ENCODE peak calls at places on chromosomes 1 and 21, in nine cellular contexts. K is ovary, S is pancreas, O is mammary epithelial cell, C is cardiac muscle cell, E is transverse colon, R is fibroblast of lung, W is endodermal cell, P is heart left ventricle. L is an unnamed sample. For H3K4me1 and H3K27me3, the result is how much of the 10 kb centered on the place peaks cover.

GRCh38 chr1:176546825-176547224 is 83.8 kb downstream of the PAPPA2 start:
- DNase-seq in K (no peak), S (no peak), O (no peak), C (no peak), E (no peak), R (no peak), W (no peak), P (no peak), L (no peak)

GRCh38 chr1:23585321-23586022 is 26.2 kb upstream of the ID3 start:
- DNase-seq in K (no peak), S (no peak), O (peak), C (no peak), E (no peak), R (peak), W (no peak), P (no peak), L (no peak)

GRCh38 chr1:228988655-228989054 is 253.4 kb downstream of the RHOU start:
- DNase-seq in K (no peak), S (no peak), O (no peak), C (peak), E (no peak), R (peak), W (no peak), P (no peak), L (no peak)

GRCh38 chr21:44650973-44651675 is 3.3 kb downstream of the KRTAP12-4 start:
- DNase-seq in K (no peak), S (no peak), O (no peak), C (no peak), E (no peak), R (no peak), W (no peak), P (no peak), L (no peak)

GRCh38 chr1:229147086-229147485 is 123.8 kb upstream of the RAB4A start:
- DNase-seq in K (no peak), S (no peak), O (peak), C (no peak), E (no peak), R (no peak), W (no peak), P (no peak), L (peak)

GRCh38 chr1:47229031-47229831 is 2.8 kb downstream of the TAL1 start:
- DNase-seq in K (no peak), S (no peak), O (no peak), C (no peak), E (no peak), R (no peak), W (peak), P (no peak), L (no peak)

GRCh38 chr1:100152271-100152670 is 19.3 kb downstream of the TRMT13 start:
- DNase-seq in K (no peak), S (no peak), O (no peak), C (no peak), E (no peak), R (no peak), W (no peak), P (no peak), L (no peak)

GRCh38 chr1:65247419-65248359 is 61.7 kb upstream of the DNAJC6 start:
- DNase-seq in K (no peak), S (no peak), O (peak), C (peak), E (no peak), R (peak), W (no peak), P (no peak), L (no peak)

GRCh38 chr1:69567847-69568434 is at the start of gene LRRC7:
- DNase-seq in K (peak), S (peak), O (peak), C (peak), E (no peak), R (no peak), W (peak), P (peak), L (no peak)

GRCh38 chr1:201568258-201568657 is 29.3 kb downstream of the NAV1 start:
- DNase-seq in K (no peak), S (no peak), O (no peak), C (no peak), E (no peak), R (no peak), W (no peak), P (no peak), L (no peak)

GRCh38 chr21:42991992-42992740 is 17.8 kb downstream of the PKNOX1 start:
- DNase-seq in K (peak), S (no peak), O (peak), C (peak), E (peak), R (peak), W (peak), P (no peak), L (no peak)

GRCh38 chr1:196873385-196873784 is 14.5 kb upstream of the CFHR4 start:
- DNase-seq in K (no peak), S (no peak), O (no peak), C (no peak), E (no peak), R (no peak), W (no peak), P (no peak), L (no peak)

GRCh38 chr1:176118985-176119384 is 88.1 kb downstream of the COP1 start:
- DNase-seq in K (no peak), S (no peak), O (no peak), C (no peak), E (no peak), R (peak), W (no peak), P (no peak), L (no peak)

GRCh38 chr1:9238550-9238949 is 4.0 kb downstream of the H6PD start:
- DNase-seq in K (no peak), S (peak), O (no peak), C (no peak), E (no peak), R (peak), W (no peak), P (no peak), L (no peak)

GRCh38 chr1:226943927-226944326 is 3.8 kb downstream of the COQ8A start:
- DNase-seq in K (no peak), S (no peak), O (no peak), C (no peak), E (no peak), R (no peak), W (peak), P (no peak), L (no peak)

GRCh38 chr1:6121021-6121421 is 59.1 kb downstream of the CHD5 start:
- DNase-seq in K (no peak), S (no peak), O (no peak), C (no peak), E (no peak), R (no peak), W (no peak), P (peak), L (no peak)

GRCh38 chr1:226949401-226949800 is 9.3 kb downstream of the COQ8A start:
- DNase-seq in K (no peak), S (no peak), O (no peak), C (no peak), E (no peak), R (no peak), W (peak), P (no peak), L (no peak)

GRCh38 chr1:43121251-43121650 is 50.8 kb downstream of the EBNA1BP2 start:
- DNase-seq in K (no peak), S (no peak), O (peak), C (no peak), E (no peak), R (no peak), W (no peak), P (no peak), L (peak)

GRCh38 chr1:237112663-237113062 is 70.7 kb downstream of the RYR2 start:
- DNase-seq in K (no peak), S (no peak), O (no peak), C (no peak), E (no peak), R (no peak), W (no peak), P (no peak), L (no peak)

GRCh38 chr1:231694465-231695077 is 68.0 kb downstream of the DISC1 start:
- DNase-seq in K (no peak), S (no peak), O (no peak), C (no peak), E (no peak), R (no peak), W (no peak), P (no peak), L (no peak)

GRCh38 chr1:156401681-156402081 is 32.7 kb downstream of the RHBG start:
- DNase-seq in K (no peak), S (no peak), O (no peak), C (no peak), E (no peak), R (no peak), W (peak), P (no peak), L (no peak)

GRCh38 chr1:180585994-180586359 is 27.2 kb downstream of the OVAAL start:
- DNase-seq in K (no peak), S (no peak), O (no peak), C (no peak), E (no peak), R (no peak), W (no peak), P (no peak), L (no peak)

GRCh38 chr21:41921089-41921819 is 32.6 kb downstream of the C2CD2 start:
- DNase-seq in K (no peak), S (no peak), O (no peak), C (no peak), E (no peak), R (no peak), W (no peak), P (no peak), L (no peak)

GRCh38 chr1:175445661-175446060 is 253.1 kb upstream of the KIAA0040 start:
- DNase-seq in K (no peak), S (no peak), O (no peak), C (no peak), E (no peak), R (no peak), W (no peak), P (no peak), L (no peak)

GRCh38 chr1:19007491-19008441 is 51.3 kb upstream of the IFFO2 start:
- DNase-seq in K (no peak), S (peak), O (no peak), C (no peak), E (no peak), R (no peak), W (peak), P (no peak), L (peak)

GRCh38 chr1:54804471-54805132 is 3.5 kb upstream of the TTC22 start:
- DNase-seq in K (no peak), S (no peak), O (no peak), C (no peak), E (peak), R (no peak), W (peak), P (no peak), L (no peak)

GRCh38 chr1:246631426-246631825 is 65.2 kb downstream of the CNST start:
- DNase-seq in K (no peak), S (no peak), O (no peak), C (no peak), E (no peak), R (peak), W (no peak), P (no peak), L (no peak)

GRCh38 chr1:51926171-51926812 is 47.8 kb upstream of the NRDC start:
- DNase-seq in K (no peak), S (no peak), O (peak), C (no peak), E (no peak), R (peak), W (peak), P (no peak), L (no peak)

GRCh38 chr1:84876353-84876752 is 16.7 kb downstream of the LPAR3 start:
- DNase-seq in K (no peak), S (no peak), O (no peak), C (no peak), E (no peak), R (no peak), W (no peak), P (no peak), L (no peak)

GRCh38 chr1:91993256-91993655 is 36.5 kb upstream of the EPHX4 start:
- DNase-seq in K (no peak), S (no peak), O (no peak), C (no peak), E (no peak), R (no peak), W (no peak), P (no peak), L (no peak)

GRCh38 chr1:109181085-109181806 is 32.5 kb upstream of the SARS1 start:
- DNase-seq in K (no peak), S (peak), O (no peak), C (no peak), E (no peak), R (peak), W (no peak), P (no peak), L (peak)

GRCh38 chr1:108644984-108645383 is 15.9 kb downstream of the HENMT1 start:
- DNase-seq in K (no peak), S (no peak), O (no peak), C (no peak), E (peak), R (no peak), W (peak), P (no peak), L (no peak)

GRCh38 chr1:182259229-182259872 is 132.2 kb downstream of the GLUL start:
- DNase-seq in K (no peak), S (peak), O (peak), C (no peak), E (peak), R (peak), W (no peak), P (peak), L (peak)

GRCh38 chr1:246497331-246497915 is 9.7 kb downstream of the SMYD3 start:
- DNase-seq in K (no peak), S (no peak), O (peak), C (peak), E (no peak), R (peak), W (no peak), P (no peak), L (peak)

GRCh38 chr1:2319291-2319690 is 72.1 kb downstream of the MORN1 start:
- DNase-seq in K (no peak), S (no peak), O (no peak), C (no peak), E (no peak), R (no peak), W (no peak), P (no peak), L (no peak)

GRCh38 chr1:2320001-2320400 is 71.4 kb downstream of the MORN1 start:
- DNase-seq in K (peak), S (no peak), O (no peak), C (no peak), E (no peak), R (no peak), W (no peak), P (no peak), L (no peak)

GRCh38 chr1:2317230-2318065 is 73.9 kb downstream of the MORN1 start:
- DNase-seq in K (no peak), S (no peak), O (no peak), C (no peak), E (no peak), R (no peak), W (peak), P (no peak), L (no peak)

GRCh38 chr1:2316451-2316940 is 74.9 kb downstream of the MORN1 start:
- DNase-seq in K (no peak), S (no peak), O (peak), C (no peak), E (no peak), R (no peak), W (no peak), P (no peak), L (no peak)

DNA sequence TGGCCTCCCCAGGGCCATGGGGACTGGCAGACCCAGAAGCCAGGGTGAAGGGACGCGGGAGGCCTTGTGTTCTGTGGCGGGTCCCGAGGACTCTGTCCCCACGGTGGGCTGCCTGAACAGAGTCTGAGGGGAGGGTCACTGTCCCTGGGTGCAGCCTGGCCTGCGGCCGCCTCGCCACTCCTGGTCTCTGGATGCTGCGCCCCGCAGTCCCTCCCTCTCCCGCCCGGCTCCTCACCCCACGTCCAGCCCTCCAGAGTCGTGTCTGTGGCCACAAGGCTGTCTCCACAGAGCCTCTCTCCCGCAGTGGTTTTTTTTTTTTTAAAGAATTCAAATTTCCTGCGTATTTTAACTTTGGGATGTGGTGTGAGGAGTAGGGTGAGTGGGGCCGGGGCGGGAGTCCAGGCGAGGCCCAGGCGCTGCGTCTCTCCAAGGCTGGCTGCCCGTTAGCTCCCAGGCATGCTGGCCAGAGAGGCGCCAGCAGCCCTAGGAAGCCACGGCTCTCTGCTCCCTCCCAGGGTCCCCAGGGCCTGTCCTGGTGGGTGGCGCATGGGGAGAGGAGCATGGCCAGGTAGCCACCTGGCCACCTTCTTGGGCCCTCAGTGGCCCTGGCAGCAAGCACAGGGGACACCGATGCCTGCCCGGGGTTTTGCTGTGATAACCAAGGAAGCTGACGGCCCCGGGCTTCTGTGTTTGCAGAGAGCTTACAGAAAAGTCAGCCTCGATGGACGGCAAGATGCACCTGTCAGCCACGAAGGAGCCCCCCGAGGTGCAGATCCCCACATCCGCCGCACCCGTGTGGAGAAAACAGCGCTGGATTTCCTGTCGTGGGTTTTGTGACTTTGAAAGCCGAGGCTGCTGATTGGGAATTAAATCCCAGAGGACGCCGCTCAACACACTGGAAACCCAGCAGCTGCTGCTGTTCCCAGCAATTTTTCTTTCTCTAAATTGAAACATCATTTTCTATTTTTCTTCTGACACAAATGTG is 72.8 kb downstream of the MORN1 start:
- DNase-seq in K (no peak), S (no peak), O (no peak), C (no peak), E (no peak), R (no peak), W (no peak), P (no peak), L (no peak)
- H3K4me1 ChIP-seq in K (under half), S (under half), O (under half), C (under half), E (under half), R (under half), W (under half), P (under half), L (under half)

GRCh38 chr1:53321776-53322602 is 5.9 kb downstream of the LRP8 start:
- DNase-seq in K (no peak), S (no peak), O (no peak), C (no peak), E (no peak), R (no peak), W (peak), P (no peak), L (no peak)

GRCh38 chr1:53324321-53324720 is 3.5 kb downstream of the LRP8 start:
- DNase-seq in K (no peak), S (no peak), O (no peak), C (no peak), E (no peak), R (no peak), W (no peak), P (peak), L (no peak)

GRCh38 chr1:53324728-53325297 is 3.1 kb downstream of the LRP8 start:
- DNase-seq in K (no peak), S (no peak), O (peak), C (no peak), E (no peak), R (peak), W (no peak), P (no peak), L (no peak)

GRCh38 chr1:53321366-53321765 is 6.5 kb downstream of the LRP8 start:
- DNase-seq in K (no peak), S (no peak), O (no peak), C (peak), E (no peak), R (no peak), W (peak), P (no peak), L (no peak)

DNA sequence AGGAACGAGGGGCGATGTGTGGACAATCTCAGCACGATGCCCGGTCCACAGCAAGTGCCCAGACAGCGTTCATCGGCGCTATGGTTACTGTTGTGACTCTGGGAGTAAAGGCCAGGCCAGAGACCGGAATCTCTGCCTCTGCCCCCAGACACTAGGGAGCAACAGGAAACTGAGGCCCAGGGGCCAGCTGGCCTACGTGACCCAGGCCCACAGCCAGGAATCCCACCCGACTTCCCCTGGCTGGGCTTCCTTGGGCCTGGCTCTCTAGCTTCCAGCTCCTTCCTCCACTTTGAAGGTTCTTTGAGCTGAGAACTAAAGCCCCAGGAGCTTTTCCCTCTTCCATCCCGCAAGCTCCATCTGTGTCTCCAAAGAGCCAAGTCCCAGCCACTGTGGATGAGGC is 4.6 kb downstream of the LRP8 start:
- DNase-seq in K (no peak), S (no peak), O (no peak), C (no peak), E (no peak), R (no peak), W (no peak), P (peak), L (no peak)
- H3K4me3 ChIP-seq in K (no peak), S (no peak), O (no peak), C (no peak), E (no peak), R (no peak), W (no peak), P (no peak), L (no peak)

DNA sequence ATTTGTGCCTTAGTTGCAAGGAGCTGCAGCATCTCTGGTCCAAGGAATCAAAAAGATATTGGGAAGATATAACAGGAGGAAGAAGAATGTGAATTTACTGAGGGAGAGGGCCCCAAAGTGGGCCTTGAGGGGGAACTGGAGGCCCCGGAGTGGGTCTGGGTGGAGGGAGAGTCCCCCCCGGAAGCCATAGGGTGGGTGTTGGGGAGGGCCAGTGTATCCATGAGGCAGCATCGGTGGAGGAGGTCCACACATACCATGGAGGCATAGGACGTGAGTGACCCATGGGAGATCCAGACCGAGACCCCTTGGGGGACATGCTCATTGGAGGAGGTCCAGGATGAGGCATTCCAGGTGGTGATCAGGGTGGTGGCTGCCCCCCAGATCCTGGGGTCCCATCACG is 708 bp upstream of the C1orf167 start:
- DNase-seq in K (no peak), S (no peak), O (no peak), C (no peak), E (no peak), R (no peak), W (no peak), P (no peak), L (no peak)
- H3K27me3 ChIP-seq in K (under half), S (under half), O (under half), C (under half), E (under half), R (under half), W (under half), P (under half), L (under half)

GRCh38 chr1:37259019-37259418 is 215.4 kb upstream of the ZC3H12A start:
- DNase-seq in K (no peak), S (no peak), O (no peak), C (no peak), E (no peak), R (no peak), W (no peak), P (no peak), L (no peak)
- H3K4me1 ChIP-seq in K (under half), S (under half), O (under half), C (under half), E (under half), R (under half), W (under half), P (under half), L (under half)

GRCh38 chr1:1157033-1157365 is 16.7 kb upstream of the TTLL10 start:
- DNase-seq in K (peak), S (no peak), O (no peak), C (no peak), E (peak), R (no peak), W (no peak), P (no peak), L (no peak)
- H3K4me3 ChIP-seq in K (no peak), S (no peak), O (no peak), C (no peak), E (no peak), R (no peak), W (no peak), P (no peak), L (no peak)

GRCh38 chr1:34884961-34885360 is 25.4 kb upstream of the SMIM12 start:
- DNase-seq in K (no peak), S (no peak), O (no peak), C (no peak), E (no peak), R (no peak), W (peak), P (no peak), L (no peak)
- H3K27me3 ChIP-seq in K (under half), S (under half), O (under half), C (half or more), E (half or more), R (under half), W (half or more), P (half or more), L (under half)

GRCh38 chr1:187018291-187018690 is 189.5 kb downstream of the PLA2G4A start:
- DNase-seq in K (no peak), S (no peak), O (no peak), C (no peak), E (no peak), R (no peak), W (no peak), P (no peak), L (no peak)
- H3K4me1 ChIP-seq in K (under half), S (under half), O (under half), C (under half), E (under half), R (under half), W (under half), P (under half), L (under half)

GRCh38 chr1:66336641-66336991 is 197.3 kb upstream of the SGIP1 start:
- DNase-seq in K (no peak), S (no peak), O (no peak), C (no peak), E (no peak), R (no peak), W (no peak), P (no peak), L (no peak)
- H3K4me3 ChIP-seq in K (no peak), S (no peak), O (no peak), C (no peak), E (peak), R (no peak), W (no peak), P (no peak), L (no peak)

L was measured in prostate gland.